ENCODE peak calls at places on chromosome 21, in nine cellular contexts. One of them, this sample, is unnamed.

GRCh38 chr21:32371913-32372314 is 20.9 kb downstream of the URB1 start:
- DNase-seq in spleen: peak; percentile 62
- DNase-seq in transverse colon: no peak
- DNase-seq in K562: no peak
- DNase-seq in SK-N-SH: no peak
- DNase-seq in HCT116: no peak
- DNase-seq in upper lobe of left lung: peak; percentile 62
- DNase-seq in sigmoid colon: peak; percentile 81
- DNase-seq in HepG2: no peak
- DNase-seq in this sample: no peak

GRCh38 chr21:41973861-41974751 is 20.3 kb upstream of the C2CD2 start:
- DNase-seq in upper lobe of left lung: no peak
- DNase-seq in sigmoid colon: no peak
- DNase-seq in transverse colon: no peak
- DNase-seq in K562: peak; percentile 43
- DNase-seq in HCT116: no peak
- DNase-seq in HepG2: peak; percentile 50
- DNase-seq in spleen: no peak
- DNase-seq in SK-N-SH: no peak
- DNase-seq in this sample: peak; percentile 13

GRCh38 chr21:8989883-8990325 is 1531.5 kb upstream of the TPTE start:
- DNase-seq in HepG2: peak; percentile 96
- DNase-seq in sigmoid colon: no peak
- DNase-seq in SK-N-SH: no peak
- DNase-seq in transverse colon: no peak
- DNase-seq in upper lobe of left lung: no peak
- DNase-seq in K562: peak; percentile 37
- DNase-seq in HCT116: no peak
- DNase-seq in spleen: no peak
- DNase-seq in this sample: no peak

GRCh38 chr21:37435120-37435519 is 68.5 kb downstream of the DYRK1A start:
- DNase-seq in HCT116: peak; percentile 12
- DNase-seq in spleen: no peak
- DNase-seq in sigmoid colon: peak; percentile 72
- DNase-seq in transverse colon: no peak
- DNase-seq in K562: peak; percentile 33
- DNase-seq in upper lobe of left lung: peak; percentile 57
- DNase-seq in SK-N-SH: peak; percentile 70
- DNase-seq in HepG2: no peak
- DNase-seq in this sample: no peak

GRCh38 chr21:8992731-8993174 is 1528.6 kb upstream of the TPTE start:
- DNase-seq in spleen: no peak
- DNase-seq in SK-N-SH: no peak
- DNase-seq in HCT116: no peak
- DNase-seq in K562: peak; percentile 44
- DNase-seq in sigmoid colon: peak; percentile 65
- DNase-seq in transverse colon: no peak
- DNase-seq in HepG2: peak; percentile 95
- DNase-seq in upper lobe of left lung: no peak
- DNase-seq in this sample: no peak

GRCh38 chr21:35697321-35697808 is 363.0 kb downstream of the SETD4 start:
- DNase-seq in transverse colon: peak; percentile 46
- DNase-seq in sigmoid colon: peak; percentile 74
- DNase-seq in K562: no peak
- DNase-seq in HCT116: no peak
- DNase-seq in spleen: no peak
- DNase-seq in HepG2: no peak
- DNase-seq in SK-N-SH: no peak
- DNase-seq in upper lobe of left lung: peak; percentile 68
- DNase-seq in this sample: peak; percentile 32

GRCh38 chr21:36330904-36331303 is 10.9 kb downstream of the MORC3 start:
- DNase-seq in K562: peak; percentile 49
- DNase-seq in HepG2: peak; percentile 51
- DNase-seq in spleen: no peak
- DNase-seq in HCT116: peak; percentile 27
- DNase-seq in upper lobe of left lung: peak; percentile 57
- DNase-seq in sigmoid colon: no peak
- DNase-seq in SK-N-SH: peak; percentile 61
- DNase-seq in transverse colon: peak; percentile 63
- DNase-seq in this sample: no peak

GRCh38 chr21:29075706-29076447 is 2.4 kb upstream of the CCT8 start:
- DNase-seq in SK-N-SH: no peak
- DNase-seq in upper lobe of left lung: no peak
- DNase-seq in K562: no peak
- DNase-seq in sigmoid colon: no peak
- DNase-seq in HCT116: peak; percentile 61
- DNase-seq in transverse colon: no peak
- DNase-seq in HepG2: no peak
- DNase-seq in spleen: no peak
- DNase-seq in this sample: no peak

GRCh38 chr21:36310016-36310415 is 10.0 kb upstream of the MORC3 start:
- DNase-seq in K562: no peak
- DNase-seq in upper lobe of left lung: no peak
- DNase-seq in transverse colon: no peak
- DNase-seq in HepG2: no peak
- DNase-seq in sigmoid colon: no peak
- DNase-seq in HCT116: no peak
- DNase-seq in spleen: peak; percentile 42
- DNase-seq in SK-N-SH: no peak
- DNase-seq in this sample: no peak

GRCh38 chr21:42991992-42992740 is 17.8 kb downstream of the PKNOX1 start:
- DNase-seq in spleen: peak; percentile 60
- DNase-seq in upper lobe of left lung: no peak
- DNase-seq in K562: peak; percentile 49
- DNase-seq in SK-N-SH: no peak
- DNase-seq in HCT116: no peak
- DNase-seq in transverse colon: peak; percentile 61
- DNase-seq in sigmoid colon: peak; percentile 96
- DNase-seq in HepG2: no peak
- DNase-seq in this sample: no peak
- H3K4me1 ChIP-seq in spleen: no peaks in the 10 kb centered on the region
- H3K4me1 ChIP-seq in upper lobe of left lung: no peaks in the 10 kb centered on the region
- H3K4me1 ChIP-seq in K562: peaks cover 36% of the 10 kb centered on the region
- H3K4me1 ChIP-seq in SK-N-SH: no peaks in the 10 kb centered on the region
- H3K4me1 ChIP-seq in HCT116: no peaks in the 10 kb centered on the region
- H3K4me1 ChIP-seq in transverse colon: peaks cover 11% of the 10 kb centered on the region
- H3K4me1 ChIP-seq in sigmoid colon: peaks cover 28% of the 10 kb centered on the region
- H3K4me1 ChIP-seq in HepG2: no peaks in the 10 kb centered on the region
- H3K4me1 ChIP-seq in this sample: no peaks in the 10 kb centered on the region

GRCh38 chr21:16195476-16195875 is 465.7 kb downstream of the USP25 start:
- DNase-seq in HCT116: no peak
- DNase-seq in HepG2: no peak
- DNase-seq in spleen: no peak
- DNase-seq in K562: no peak
- DNase-seq in upper lobe of left lung: no peak
- DNase-seq in transverse colon: no peak
- DNase-seq in SK-N-SH: no peak
- DNase-seq in sigmoid colon: no peak
- DNase-seq in this sample: no peak
- H3K4me3 ChIP-seq in HCT116: no peak overlapping the region
- H3K4me3 ChIP-seq in HepG2: no peak overlapping the region
- H3K4me3 ChIP-seq in spleen: no peak overlapping the region
- H3K4me3 ChIP-seq in K562: no peak overlapping the region
- H3K4me3 ChIP-seq in upper lobe of left lung: peak overlapping the region; percentile 37
- H3K4me3 ChIP-seq in transverse colon: no peak overlapping the region
- H3K4me3 ChIP-seq in SK-N-SH: no peak overlapping the region
- H3K4me3 ChIP-seq in sigmoid colon: peak overlapping the region; percentile 15
- H3K4me3 ChIP-seq in this sample: peak overlapping the region; percentile 46

DNA sequence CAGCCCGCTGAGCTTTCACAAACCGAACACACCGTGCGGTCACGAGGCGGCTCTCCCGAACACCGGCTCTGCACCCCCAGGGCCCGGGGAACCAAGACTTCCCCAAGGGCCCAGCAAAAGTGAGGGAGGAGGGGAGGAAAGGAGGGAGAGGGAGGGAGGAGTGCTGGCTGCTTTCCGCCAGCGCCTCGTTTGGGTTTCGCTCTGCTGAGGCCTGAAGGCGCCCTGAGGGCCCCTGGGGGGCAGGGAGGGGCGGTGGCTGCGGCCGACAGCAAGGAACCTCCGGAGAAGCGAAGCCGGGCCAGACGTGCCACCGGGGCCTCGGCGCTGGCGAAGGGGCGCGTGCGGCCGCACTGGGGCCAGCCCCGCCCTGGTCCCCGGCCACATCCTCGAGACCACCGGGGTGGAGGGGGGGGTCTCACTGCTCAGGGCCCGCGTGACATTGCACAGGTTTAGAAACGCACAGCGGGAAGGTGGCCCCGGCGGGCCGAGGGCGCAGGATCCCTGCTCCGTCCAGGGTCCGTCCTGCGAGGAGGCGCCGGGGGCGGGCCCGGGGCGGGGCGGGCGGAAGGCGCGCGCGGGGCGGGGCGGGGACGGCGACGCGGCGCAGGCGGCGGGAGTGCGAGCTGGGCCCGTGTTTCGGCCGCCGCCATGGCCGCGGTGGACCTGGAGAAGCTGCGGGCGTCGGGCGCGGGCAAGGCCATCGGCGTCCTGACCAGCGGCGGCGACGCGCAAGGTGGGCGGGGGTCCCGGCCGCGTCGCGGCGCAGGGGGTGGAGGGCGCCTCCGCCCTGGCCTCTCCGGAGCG is at the start of gene PFKL:
- DNase-seq in HCT116: no peak
- DNase-seq in transverse colon: peak; percentile 83
- DNase-seq in HepG2: peak; percentile 24
- DNase-seq in upper lobe of left lung: peak; percentile 73
- DNase-seq in K562: peak; percentile 94
- DNase-seq in sigmoid colon: peak; percentile 81
- DNase-seq in spleen: peak; percentile 93
- DNase-seq in SK-N-SH: peak; percentile 96
- DNase-seq in this sample: peak; percentile 44
- TF ChIP-seq POLR2AphosphoS5 in HCT116: peak; percentile 68
- TF ChIP-seq POLR2AphosphoS5 in transverse colon: peak; percentile 55
- TF ChIP-seq POLR2AphosphoS5 in HepG2: peak; percentile 66
- TF ChIP-seq POLR2AphosphoS5 in upper lobe of left lung: peak; percentile 62
- TF ChIP-seq POLR2AphosphoS5 in K562: no peak
- TF ChIP-seq POLR2AphosphoS5 in sigmoid colon: peak; percentile 75
- TF ChIP-seq POLR2AphosphoS5 in spleen: peak; percentile 80
- TF ChIP-seq POLR2AphosphoS5 in SK-N-SH: peak; percentile 40
- TF ChIP-seq POLR2AphosphoS5 in this sample: peak; percentile 41

DNA sequence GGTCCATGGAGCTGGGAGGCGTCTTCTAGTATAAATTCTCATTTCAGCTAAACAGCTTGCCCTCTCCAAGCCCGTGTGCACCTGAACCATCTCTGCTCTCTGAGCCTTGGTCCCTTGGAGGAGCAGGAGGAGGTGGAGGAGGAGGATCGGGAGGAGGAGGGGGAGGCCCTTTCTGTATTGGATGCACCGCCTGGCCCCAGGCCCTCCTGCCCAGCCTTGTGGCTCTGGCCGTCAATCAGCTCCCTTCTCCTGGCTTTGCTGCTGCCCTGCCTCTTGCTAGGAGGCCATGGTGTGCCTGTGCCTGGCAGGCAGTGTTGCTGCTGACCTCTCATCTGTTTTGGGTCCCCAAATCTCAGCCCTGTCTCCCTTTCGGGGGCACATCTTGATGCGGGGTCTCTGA is 9.0 kb downstream of the COL18A1 start:
- DNase-seq in K562: no peak
- DNase-seq in HCT116: no peak
- DNase-seq in sigmoid colon: peak; percentile 66
- DNase-seq in HepG2: no peak
- DNase-seq in SK-N-SH: no peak
- DNase-seq in spleen: peak; percentile 56
- DNase-seq in transverse colon: no peak
- DNase-seq in upper lobe of left lung: no peak
- DNase-seq in this sample: no peak
- H3K4me1 ChIP-seq in K562: peaks cover 90% of the 10 kb centered on the region
- H3K4me1 ChIP-seq in HCT116: no peaks in the 10 kb centered on the region
- H3K4me1 ChIP-seq in sigmoid colon: peaks cover 26% of the 10 kb centered on the region
- H3K4me1 ChIP-seq in HepG2: peaks cover 61% of the 10 kb centered on the region
- H3K4me1 ChIP-seq in SK-N-SH: peaks cover 20% of the 10 kb centered on the region
- H3K4me1 ChIP-seq in spleen: peaks cover 12% of the 10 kb centered on the region
- H3K4me1 ChIP-seq in transverse colon: peaks cover 3% of the 10 kb centered on the region
- H3K4me1 ChIP-seq in upper lobe of left lung: peaks cover 6% of the 10 kb centered on the region
- H3K4me1 ChIP-seq in this sample: peaks cover 18% of the 10 kb centered on the region

DNA sequence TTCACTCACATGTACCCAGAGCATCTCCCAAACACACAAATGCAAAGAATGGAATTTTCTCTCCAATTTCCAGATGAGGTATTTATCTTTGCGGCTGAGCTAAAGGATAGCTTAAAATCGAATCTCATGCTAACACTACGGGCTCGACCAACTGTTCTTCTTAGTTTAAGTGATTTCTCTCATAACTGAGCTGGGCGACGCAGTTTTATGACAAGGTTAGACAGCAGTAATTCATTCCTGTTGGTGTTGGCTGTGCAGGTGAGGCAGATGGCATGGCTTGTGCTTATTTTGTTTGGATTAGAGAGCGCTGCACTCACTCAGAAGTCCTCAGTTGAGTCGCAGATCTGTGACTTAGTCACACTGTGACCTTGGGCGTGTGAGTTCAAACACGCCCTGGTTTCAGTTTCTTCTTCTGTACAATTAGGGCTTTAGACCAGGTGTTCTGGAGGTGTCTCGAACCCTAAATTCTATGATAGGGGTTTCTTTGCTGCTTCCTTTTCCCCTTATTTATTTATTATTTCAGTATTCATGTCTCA is 41.5 kb upstream of the MRPS6 start:
- DNase-seq in upper lobe of left lung: no peak
- DNase-seq in HepG2: peak; percentile 23
- DNase-seq in K562: no peak
- DNase-seq in SK-N-SH: no peak
- DNase-seq in spleen: no peak
- DNase-seq in HCT116: no peak
- DNase-seq in transverse colon: peak; percentile 46
- DNase-seq in sigmoid colon: no peak
- DNase-seq in this sample: no peak
- H3K4me3 ChIP-seq in upper lobe of left lung: no peak overlapping the region
- H3K4me3 ChIP-seq in HepG2: no peak overlapping the region
- H3K4me3 ChIP-seq in K562: no peak overlapping the region
- H3K4me3 ChIP-seq in SK-N-SH: no peak overlapping the region
- H3K4me3 ChIP-seq in spleen: no peak overlapping the region
- H3K4me3 ChIP-seq in HCT116: no peak overlapping the region
- H3K4me3 ChIP-seq in transverse colon: no peak overlapping the region
- H3K4me3 ChIP-seq in sigmoid colon: no peak overlapping the region
- H3K4me3 ChIP-seq in this sample: no peak overlapping the region

GRCh38 chr21:40095477-40095876 is 228.2 kb downstream of the PCP4 start:
- DNase-seq in HCT116: no peak
- DNase-seq in upper lobe of left lung: no peak
- DNase-seq in HepG2: no peak
- DNase-seq in transverse colon: no peak
- DNase-seq in sigmoid colon: no peak
- DNase-seq in K562: no peak
- DNase-seq in SK-N-SH: no peak
- DNase-seq in spleen: no peak
- DNase-seq in this sample: no peak
- TF ChIP-seq POLR2AphosphoS5 in HCT116: no peak
- TF ChIP-seq POLR2AphosphoS5 in upper lobe of left lung: no peak
- TF ChIP-seq POLR2AphosphoS5 in HepG2: no peak
- TF ChIP-seq POLR2AphosphoS5 in transverse colon: no peak
- TF ChIP-seq POLR2AphosphoS5 in sigmoid colon: no peak
- TF ChIP-seq POLR2AphosphoS5 in K562: no peak
- TF ChIP-seq POLR2AphosphoS5 in SK-N-SH: no peak
- TF ChIP-seq POLR2AphosphoS5 in spleen: no peak
- TF ChIP-seq POLR2AphosphoS5 in this sample: no peak

DNA sequence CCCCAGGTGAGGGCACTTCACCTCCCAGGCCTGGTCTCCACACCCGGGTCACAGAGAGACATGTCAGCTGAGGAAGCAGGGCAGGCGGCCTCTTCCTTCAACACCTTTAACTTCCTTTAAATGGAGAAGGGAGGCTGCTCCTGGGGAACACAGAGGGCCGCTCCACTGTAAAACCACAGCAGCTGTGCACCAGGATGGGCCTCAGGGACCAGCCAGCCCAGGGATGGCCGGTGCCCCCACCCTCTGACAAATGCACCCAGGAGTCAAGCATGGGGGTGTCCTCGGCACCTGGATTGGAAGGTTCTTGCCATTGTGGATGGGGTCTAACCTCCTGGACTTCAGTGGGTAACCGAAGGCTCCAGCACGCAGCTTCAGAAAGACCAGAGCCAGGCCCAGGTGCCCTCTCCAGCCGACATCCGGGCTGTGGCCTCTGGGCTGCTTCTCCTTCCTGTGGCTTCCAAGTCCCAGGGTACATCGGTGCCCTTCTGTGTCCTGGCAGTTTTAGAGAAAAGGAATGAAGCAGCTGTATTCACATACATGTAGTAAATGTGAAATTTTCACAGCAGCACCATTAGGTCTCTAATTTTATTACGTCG is 121.7 kb upstream of the COL6A1 start:
- DNase-seq in HepG2: no peak
- DNase-seq in SK-N-SH: no peak
- DNase-seq in sigmoid colon: no peak
- DNase-seq in upper lobe of left lung: no peak
- DNase-seq in K562: no peak
- DNase-seq in transverse colon: no peak
- DNase-seq in HCT116: no peak
- DNase-seq in spleen: peak; percentile 63
- DNase-seq in this sample: no peak
- H3K4me1 ChIP-seq in HepG2: peaks cover 14% of the 10 kb centered on the region
- H3K4me1 ChIP-seq in SK-N-SH: peaks cover 24% of the 10 kb centered on the region
- H3K4me1 ChIP-seq in sigmoid colon: no peaks in the 10 kb centered on the region
- H3K4me1 ChIP-seq in upper lobe of left lung: no peaks in the 10 kb centered on the region
- H3K4me1 ChIP-seq in K562: no peaks in the 10 kb centered on the region
- H3K4me1 ChIP-seq in transverse colon: no peaks in the 10 kb centered on the region
- H3K4me1 ChIP-seq in HCT116: no peaks in the 10 kb centered on the region
- H3K4me1 ChIP-seq in spleen: no peaks in the 10 kb centered on the region
- H3K4me1 ChIP-seq in this sample: no peaks in the 10 kb centered on the region